ENCODE peak calls at places on chromosome 6, in four cellular contexts. One of them, this sample, is unnamed.

GRCh38 chr6:20868397-20869185 is 334.3 kb downstream of the CDKAL1 start:
- DNase-seq in neural progenitor cell: peak
- DNase-seq in T1000: no peak
- DNase-seq in fibroblast of mammary gland: no peak
- DNase-seq in this sample: no peak

GRCh38 chr6:164859791-164860190 is 449.6 kb downstream of the C6orf118 start:
- DNase-seq in neural progenitor cell: no peak
- DNase-seq in fibroblast of mammary gland: no peak
- DNase-seq in T1000: no peak
- DNase-seq in this sample: no peak

GRCh38 chr6:141484726-141485125 is 648.0 kb upstream of the GJE1 start:
- DNase-seq in neural progenitor cell: no peak
- DNase-seq in fibroblast of mammary gland: peak
- DNase-seq in T1000: no peak
- DNase-seq in this sample: no peak

GRCh38 chr6:103268335-103268734 is 1591.4 kb downstream of the HACE1 start:
- DNase-seq in T1000: no peak
- DNase-seq in fibroblast of mammary gland: no peak
- DNase-seq in neural progenitor cell: no peak
- DNase-seq in this sample: no peak

GRCh38 chr6:159716247-159717086 is 10.8 kb upstream of the WTAP start:
- DNase-seq in neural progenitor cell: no peak
- DNase-seq in T1000: no peak
- DNase-seq in fibroblast of mammary gland: peak
- DNase-seq in this sample: no peak

GRCh38 chr6:166156942-166157341 is 10.7 kb downstream of the TBXT start:
- DNase-seq in fibroblast of mammary gland: peak
- DNase-seq in T1000: no peak
- DNase-seq in neural progenitor cell: peak
- DNase-seq in this sample: no peak

GRCh38 chr6:138253731-138254130 is 35.4 kb upstream of the PBOV1 start:
- DNase-seq in fibroblast of mammary gland: no peak
- DNase-seq in T1000: no peak
- DNase-seq in neural progenitor cell: no peak
- DNase-seq in this sample: no peak

GRCh38 chr6:12791371-12791770 is 74.8 kb downstream of the PHACTR1 start:
- DNase-seq in fibroblast of mammary gland: peak
- DNase-seq in neural progenitor cell: no peak
- DNase-seq in T1000: no peak
- DNase-seq in this sample: no peak

GRCh38 chr6:85516168-85516567 is 66.3 kb downstream of the NT5E start:
- DNase-seq in T1000: no peak
- DNase-seq in fibroblast of mammary gland: no peak
- DNase-seq in neural progenitor cell: no peak
- DNase-seq in this sample: no peak

GRCh38 chr6:14524319-14524718 is 406.7 kb downstream of the CD83 start:
- DNase-seq in fibroblast of mammary gland: peak
- DNase-seq in neural progenitor cell: no peak
- DNase-seq in T1000: no peak
- DNase-seq in this sample: no peak

GRCh38 chr6:54428437-54428836 is 120.2 kb downstream of the TINAG start:
- DNase-seq in fibroblast of mammary gland: no peak
- DNase-seq in neural progenitor cell: no peak
- DNase-seq in T1000: no peak
- DNase-seq in this sample: no peak

GRCh38 chr6:104908031-104908430 is 48.3 kb upstream of the HACE1 start:
- DNase-seq in neural progenitor cell: no peak
- DNase-seq in fibroblast of mammary gland: no peak
- DNase-seq in T1000: peak
- DNase-seq in this sample: no peak

GRCh38 chr6:34513628-34514027 is 42.5 kb downstream of the SPDEF start:
- DNase-seq in neural progenitor cell: peak
- DNase-seq in T1000: no peak
- DNase-seq in fibroblast of mammary gland: no peak
- DNase-seq in this sample: no peak

GRCh38 chr6:37640776-37641395 is 56.8 kb downstream of the MDGA1 start:
- DNase-seq in T1000: no peak
- DNase-seq in neural progenitor cell: no peak
- DNase-seq in fibroblast of mammary gland: no peak
- DNase-seq in this sample: no peak

GRCh38 chr6:74657033-74657432 is 548.8 kb downstream of the COL12A1 start:
- DNase-seq in fibroblast of mammary gland: no peak
- DNase-seq in neural progenitor cell: no peak
- DNase-seq in T1000: no peak
- DNase-seq in this sample: no peak

GRCh38 chr6:25519856-25520255 is 132.2 kb upstream of the SCGN start:
- DNase-seq in T1000: no peak
- DNase-seq in neural progenitor cell: no peak
- DNase-seq in fibroblast of mammary gland: no peak
- DNase-seq in this sample: no peak

GRCh38 chr6:41932378-41932777 is 9.2 kb downstream of the CCND3 start:
- DNase-seq in fibroblast of mammary gland: no peak
- DNase-seq in neural progenitor cell: no peak
- DNase-seq in T1000: no peak
- DNase-seq in this sample: no peak

GRCh38 chr6:68575765-68576439 is 59.2 kb upstream of the ADGRB3 start:
- DNase-seq in neural progenitor cell: peak
- DNase-seq in T1000: no peak
- DNase-seq in fibroblast of mammary gland: peak
- DNase-seq in this sample: no peak

GRCh38 chr6:4395386-4395785 is 260.0 kb upstream of the ECI2 start:
- DNase-seq in neural progenitor cell: no peak
- DNase-seq in fibroblast of mammary gland: no peak
- DNase-seq in T1000: no peak
- DNase-seq in this sample: no peak

GRCh38 chr6:44452725-44453124 is 65.2 kb downstream of the CDC5L start:
- DNase-seq in fibroblast of mammary gland: peak
- DNase-seq in T1000: no peak
- DNase-seq in neural progenitor cell: no peak
- DNase-seq in this sample: no peak

GRCh38 chr6:18533793-18534192 is 146.6 kb downstream of the RNF144B start:
- DNase-seq in fibroblast of mammary gland: no peak
- DNase-seq in neural progenitor cell: no peak
- DNase-seq in T1000: no peak
- DNase-seq in this sample: no peak

GRCh38 chr6:158220786-158221442 is 52.8 kb downstream of the GTF2H5 start:
- DNase-seq in fibroblast of mammary gland: peak
- DNase-seq in neural progenitor cell: peak
- DNase-seq in T1000: peak
- DNase-seq in this sample: peak

GRCh38 chr6:72689107-72689954 is 67.5 kb downstream of the KCNQ5 start:
- DNase-seq in fibroblast of mammary gland: peak
- DNase-seq in neural progenitor cell: peak
- DNase-seq in T1000: peak
- DNase-seq in this sample: no peak